ENCODE peak calls at places on chromosomes 4 and X, in seven cellular contexts. One of them, this sample, is unnamed.
A peak's percentile ranks its signal among the peaks of the same experiment; 100 is the strongest.

GRCh38 chrX:20530319-20530979 is 263.7 kb upstream of the RPS6KA3 start:
- DNase-seq in NB4: peak; percentile 61
- DNase-seq in PC-3: peak; percentile 79
- DNase-seq in fibroblast of lung: peak; percentile 71
- DNase-seq in A549: peak; percentile 66
- DNase-seq in pancreas: peak; percentile 9
- DNase-seq in fibroblast of villous mesenchyme: peak; percentile 63
- DNase-seq in this sample: no peak

GRCh38 chr4:69881173-69881773 is 21.3 kb upstream of the SULT1E1 start:
- DNase-seq in A549: peak; percentile 40
- DNase-seq in fibroblast of villous mesenchyme: peak; percentile 12
- DNase-seq in fibroblast of lung: peak; percentile 77
- DNase-seq in PC-3: peak; percentile 66
- DNase-seq in pancreas: peak; percentile 3
- DNase-seq in NB4: peak; percentile 47
- DNase-seq in this sample: no peak

GRCh38 chrX:120456973-120457372 is 12.1 kb downstream of the LAMP2 start:
- DNase-seq in fibroblast of villous mesenchyme: peak; percentile 30
- DNase-seq in A549: no peak
- DNase-seq in NB4: peak; percentile 86
- DNase-seq in pancreas: no peak
- DNase-seq in PC-3: peak; percentile 75
- DNase-seq in fibroblast of lung: no peak
- DNase-seq in this sample: no peak

GRCh38 chrX:68936186-68936585 is 107.4 kb downstream of the EFNB1 start:
- DNase-seq in fibroblast of lung: no peak
- DNase-seq in pancreas: no peak
- DNase-seq in A549: no peak
- DNase-seq in PC-3: no peak
- DNase-seq in NB4: no peak
- DNase-seq in fibroblast of villous mesenchyme: no peak
- DNase-seq in this sample: no peak

GRCh38 chrX:13371191-13371590 is 51.3 kb upstream of the ATXN3L start:
- DNase-seq in A549: no peak
- DNase-seq in fibroblast of villous mesenchyme: no peak
- DNase-seq in NB4: no peak
- DNase-seq in PC-3: no peak
- DNase-seq in pancreas: no peak
- DNase-seq in fibroblast of lung: no peak
- DNase-seq in this sample: no peak

GRCh38 chr4:4762909-4763814 is 96.3 kb upstream of the MSX1 start:
- DNase-seq in A549: peak; percentile 10
- DNase-seq in pancreas: no peak
- DNase-seq in NB4: peak; percentile 87
- DNase-seq in fibroblast of lung: peak; percentile 49
- DNase-seq in PC-3: peak; percentile 73
- DNase-seq in fibroblast of villous mesenchyme: peak; percentile 56
- DNase-seq in this sample: no peak

GRCh38 chrX:43283187-43283586 is 372.9 kb upstream of the MAOA start:
- DNase-seq in pancreas: no peak
- DNase-seq in fibroblast of lung: no peak
- DNase-seq in PC-3: no peak
- DNase-seq in fibroblast of villous mesenchyme: no peak
- DNase-seq in NB4: no peak
- DNase-seq in A549: no peak
- DNase-seq in this sample: no peak

GRCh38 chr4:7901274-7901845 is 38.3 kb downstream of the AFAP1 start:
- DNase-seq in fibroblast of lung: no peak
- DNase-seq in NB4: no peak
- DNase-seq in fibroblast of villous mesenchyme: no peak
- DNase-seq in A549: no peak
- DNase-seq in PC-3: no peak
- DNase-seq in pancreas: no peak
- DNase-seq in this sample: no peak

GRCh38 chr4:113094802-113095201 is 45.3 kb downstream of the ANK2 start:
- DNase-seq in fibroblast of villous mesenchyme: peak; percentile 26
- DNase-seq in pancreas: no peak
- DNase-seq in PC-3: peak; percentile 30
- DNase-seq in fibroblast of lung: peak; percentile 29
- DNase-seq in NB4: peak; percentile 12
- DNase-seq in A549: peak; percentile 17
- DNase-seq in this sample: no peak

GRCh38 chr4:73055241-73055897 is 14.1 kb downstream of the COX18 start:
- DNase-seq in A549: no peak
- DNase-seq in NB4: no peak
- DNase-seq in fibroblast of villous mesenchyme: peak; percentile 6
- DNase-seq in fibroblast of lung: no peak
- DNase-seq in pancreas: no peak
- DNase-seq in PC-3: no peak
- DNase-seq in this sample: no peak

GRCh38 chr4:73051625-73052024 is 17.9 kb downstream of the COX18 start:
- DNase-seq in A549: no peak
- DNase-seq in pancreas: no peak
- DNase-seq in fibroblast of villous mesenchyme: no peak
- DNase-seq in fibroblast of lung: no peak
- DNase-seq in PC-3: no peak
- DNase-seq in NB4: no peak
- DNase-seq in this sample: no peak

GRCh38 chr4:73053076-73053475 is 16.4 kb downstream of the COX18 start:
- DNase-seq in A549: no peak
- DNase-seq in fibroblast of lung: peak; percentile 47
- DNase-seq in fibroblast of villous mesenchyme: peak; percentile 66
- DNase-seq in NB4: no peak
- DNase-seq in PC-3: no peak
- DNase-seq in pancreas: no peak
- DNase-seq in this sample: no peak

GRCh38 chr4:73053974-73054480 is 15.5 kb downstream of the COX18 start:
- DNase-seq in PC-3: no peak
- DNase-seq in pancreas: no peak
- DNase-seq in A549: no peak
- DNase-seq in fibroblast of lung: peak; percentile 40
- DNase-seq in NB4: no peak
- DNase-seq in fibroblast of villous mesenchyme: peak; percentile 7
- DNase-seq in this sample: no peak
- H3K4me3 ChIP-seq in PC-3: no peak overlapping the region
- H3K4me3 ChIP-seq in pancreas: no peak overlapping the region
- H3K4me3 ChIP-seq in A549: no peak overlapping the region
- H3K4me3 ChIP-seq in fibroblast of lung: no peak overlapping the region
- H3K4me3 ChIP-seq in NB4: no peak overlapping the region
- H3K4me3 ChIP-seq in fibroblast of villous mesenchyme: no peak overlapping the region
- H3K4me3 ChIP-seq in this sample: no peak overlapping the region

DNA sequence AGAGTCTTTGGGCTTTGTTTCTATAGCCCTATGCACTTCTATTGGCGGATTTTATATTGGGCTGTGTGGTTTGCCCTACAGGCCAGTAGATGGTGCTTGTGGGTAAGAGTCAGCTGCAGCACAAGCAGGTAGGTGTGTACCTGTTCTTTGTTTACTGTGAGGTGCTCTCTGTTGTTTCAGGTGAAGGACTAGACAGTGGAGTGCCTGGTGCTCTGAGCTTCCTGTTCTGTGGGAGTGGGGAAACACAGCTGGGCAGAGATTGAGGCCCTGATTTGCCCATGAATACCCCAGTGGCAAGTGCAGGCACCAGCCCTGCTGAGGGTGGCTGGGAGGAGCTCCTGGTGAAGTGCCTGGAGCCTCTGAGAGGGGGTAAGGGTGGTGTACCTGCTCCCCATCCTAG is 26.3 kb upstream of the UCP1 start:
- DNase-seq in fibroblast of villous mesenchyme: peak; percentile 18
- DNase-seq in pancreas: peak; percentile 14
- DNase-seq in fibroblast of lung: peak; percentile 8
- DNase-seq in A549: peak; percentile 41
- DNase-seq in PC-3: peak; percentile 61
- DNase-seq in NB4: no peak
- DNase-seq in this sample: no peak
- TF ChIP-seq CTCF in fibroblast of villous mesenchyme: peak; percentile 44
- TF ChIP-seq CTCF in pancreas: peak; percentile 11
- TF ChIP-seq CTCF in fibroblast of lung: peak; percentile 51
- TF ChIP-seq CTCF in A549: peak; percentile 51
- TF ChIP-seq CTCF in PC-3: peak; percentile 66
- TF ChIP-seq CTCF in NB4: peak; percentile 11
- TF ChIP-seq CTCF in this sample: peak; percentile 73

DNA sequence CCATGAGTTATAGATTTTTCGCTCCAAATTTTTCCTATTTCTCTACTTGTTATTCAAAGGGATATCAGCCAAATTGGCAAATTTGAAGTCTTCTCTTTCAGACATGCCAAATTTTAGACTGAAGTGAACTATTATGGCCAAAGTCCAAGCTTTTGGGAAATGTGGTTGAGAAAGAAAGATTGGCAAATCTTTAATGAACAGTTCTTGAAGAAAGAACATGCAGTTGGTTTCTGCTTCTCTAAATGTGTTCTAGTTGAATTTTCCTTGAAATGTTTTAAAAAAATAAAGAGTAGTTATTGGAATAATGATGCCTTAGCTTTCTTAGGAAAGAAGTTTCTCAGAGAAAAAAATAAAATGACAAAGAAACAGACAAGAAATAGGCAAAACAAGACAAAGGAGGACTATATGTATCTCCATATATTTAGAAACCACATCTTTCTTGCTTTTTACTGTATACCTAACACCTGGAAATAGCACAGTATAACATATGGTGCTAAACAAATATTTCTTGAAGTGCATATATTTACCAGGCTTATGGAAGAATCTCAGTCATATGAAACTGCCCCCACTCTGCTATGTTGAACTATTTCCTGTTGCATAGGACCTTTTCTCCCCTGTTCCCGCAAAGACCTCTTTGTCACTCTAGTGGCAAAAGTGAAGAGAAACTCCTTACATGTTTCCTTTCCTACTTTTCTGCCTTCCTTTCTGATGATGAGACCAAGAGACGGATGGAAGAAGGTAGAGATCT is 250.0 kb downstream of the ARHGAP24 start:
- DNase-seq in pancreas: no peak
- DNase-seq in PC-3: no peak
- DNase-seq in A549: no peak
- DNase-seq in fibroblast of lung: peak; percentile 64
- DNase-seq in fibroblast of villous mesenchyme: no peak
- DNase-seq in NB4: no peak
- DNase-seq in this sample: no peak
- H3K4me3 ChIP-seq in pancreas: no peak overlapping the region
- H3K4me3 ChIP-seq in PC-3: no peak overlapping the region
- H3K4me3 ChIP-seq in A549: no peak overlapping the region
- H3K4me3 ChIP-seq in fibroblast of lung: no peak overlapping the region
- H3K4me3 ChIP-seq in fibroblast of villous mesenchyme: no peak overlapping the region
- H3K4me3 ChIP-seq in NB4: no peak overlapping the region
- H3K4me3 ChIP-seq in this sample: no peak overlapping the region

DNA sequence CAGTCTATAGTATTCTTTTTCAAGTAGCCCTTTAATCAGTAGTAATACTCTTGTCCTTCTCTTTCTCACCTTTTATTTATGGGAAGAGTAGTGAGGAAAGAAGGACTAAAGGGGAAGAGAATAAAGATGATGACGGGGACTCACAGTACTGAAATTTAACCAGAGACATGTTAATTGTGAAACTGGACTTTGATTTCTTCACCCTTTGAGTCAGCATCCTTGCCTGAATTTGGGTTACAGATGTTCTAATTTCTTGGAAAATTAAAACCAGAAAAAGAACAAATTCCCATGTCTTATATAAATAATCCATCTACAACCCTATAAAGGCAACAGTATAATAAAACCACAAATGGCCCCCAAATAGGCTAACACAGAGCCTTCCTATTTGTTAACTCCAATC is 52.0 kb upstream of the VEGFD start:
- DNase-seq in fibroblast of villous mesenchyme: peak; percentile 30
- DNase-seq in PC-3: no peak
- DNase-seq in fibroblast of lung: peak; percentile 68
- DNase-seq in pancreas: no peak
- DNase-seq in A549: no peak
- DNase-seq in NB4: no peak
- DNase-seq in this sample: no peak
- TF ChIP-seq CTCF in fibroblast of villous mesenchyme: no peak
- TF ChIP-seq CTCF in PC-3: no peak
- TF ChIP-seq CTCF in fibroblast of lung: no peak
- TF ChIP-seq CTCF in pancreas: no peak
- TF ChIP-seq CTCF in A549: no peak
- TF ChIP-seq CTCF in NB4: no peak
- TF ChIP-seq CTCF in this sample: no peak

GRCh38 chr4:139556071-139556734 is at the start of gene SETD7:
- DNase-seq in A549: peak; percentile 77
- DNase-seq in NB4: peak; percentile 77
- DNase-seq in fibroblast of villous mesenchyme: peak; percentile 82
- DNase-seq in pancreas: peak; percentile 75
- DNase-seq in fibroblast of lung: peak; percentile 79
- DNase-seq in PC-3: peak; percentile 57
- DNase-seq in this sample: no peak
- H3K4me3 ChIP-seq in A549: peak within 1 kb of the TSS; percentile 88
- H3K4me3 ChIP-seq in NB4: peak within 1 kb of the TSS; percentile 68
- H3K4me3 ChIP-seq in fibroblast of villous mesenchyme: peak within 1 kb of the TSS; percentile 86
- H3K4me3 ChIP-seq in pancreas: peak within 1 kb of the TSS; percentile 85
- H3K4me3 ChIP-seq in fibroblast of lung: peak within 1 kb of the TSS; percentile 82
- H3K4me3 ChIP-seq in PC-3: peak within 1 kb of the TSS; percentile 70
- H3K4me3 ChIP-seq in this sample: peak within 1 kb of the TSS; percentile 78

This sample was measured in retinal pigment epithelial cell.